ENCODE peak calls at places on chromosomes 1 and 21, in four cellular contexts. I is GM12878, H is A549, P is SK-N-SH. A is an unnamed sample.
A peak's percentile ranks its signal among the peaks of the same experiment; 100 is the strongest.

GRCh38 chr1:66801176-66801575 is at the start of gene INSL5:
- DNase-seq in I (no peak), H (no peak), P (no peak), A (no peak)

GRCh38 chr1:48597663-48598062 is 125.7 kb upstream of the SPATA6 start:
- DNase-seq in I (no peak), H (no peak), P (no peak), A (no peak)

GRCh38 chr21:34812510-34813265 is 143.9 kb downstream of the CLIC6 start:
- DNase-seq in I (no peak), H (no peak), P (no peak), A (peak; percentile 99)

GRCh38 chr1:153030895-153031294 is at the start of gene SPRR1B:
- DNase-seq in I (no peak), H (no peak), P (no peak), A (no peak)

GRCh38 chr1:209349372-209350324 is 233.9 kb upstream of the CAMK1G start:
- DNase-seq in I (no peak), H (no peak), P (peak; percentile 69), A (peak; percentile 55)

GRCh38 chr1:51671527-51672325 is 54.8 kb downstream of the OSBPL9 start:
- DNase-seq in I (no peak), H (no peak), P (peak; percentile 16), A (peak; percentile 96)

GRCh38 chr1:111323231-111323630 is 32.6 kb downstream of the CHIA start:
- DNase-seq in I (no peak), H (no peak), P (no peak), A (no peak)

GRCh38 chr1:61157420-61157987 is 75.1 kb downstream of the NFIA start:
- DNase-seq in I (no peak), H (no peak), P (peak; percentile 49), A (peak; percentile 66)

GRCh38 chr1:30649321-30649991 is 73.9 kb downstream of the MATN1 start:
- DNase-seq in I (no peak), H (no peak), P (no peak), A (no peak)

GRCh38 chr1:115874929-115875328 is 34.0 kb upstream of the NHLH2 start:
- DNase-seq in I (no peak), H (no peak), P (no peak), A (peak; percentile 47)

GRCh38 chr1:24018611-24019580 is 38.8 kb upstream of the SRSF10 start:
- DNase-seq in I (no peak), H (peak; percentile 90), P (peak; percentile 33), A (peak; percentile 99)

GRCh38 chr1:197485790-197486189 is 217.7 kb downstream of the CRB1 start:
- DNase-seq in I (no peak), H (no peak), P (no peak), A (no peak)

GRCh38 chr1:108575241-108575850 is 15.4 kb downstream of the EEIG2 start:
- DNase-seq in I (no peak), H (no peak), P (no peak), A (peak; percentile 10)

GRCh38 chr1:82778612-82779011 is 977.9 kb downstream of the ADGRL2 start:
- DNase-seq in I (no peak), H (no peak), P (no peak), A (no peak)

GRCh38 chr1:87362834-87363426 is 34.2 kb downstream of the LMO4 start:
- DNase-seq in I (no peak), H (no peak), P (no peak), A (peak; percentile 14)

GRCh38 chr1:231940116-231940515 is 313.5 kb downstream of the DISC1 start:
- DNase-seq in I (no peak), H (no peak), P (no peak), A (no peak)
- TF ChIP-seq RAD21 in I (no peak), H (no peak), P (no peak), A (no peak)

DNA sequence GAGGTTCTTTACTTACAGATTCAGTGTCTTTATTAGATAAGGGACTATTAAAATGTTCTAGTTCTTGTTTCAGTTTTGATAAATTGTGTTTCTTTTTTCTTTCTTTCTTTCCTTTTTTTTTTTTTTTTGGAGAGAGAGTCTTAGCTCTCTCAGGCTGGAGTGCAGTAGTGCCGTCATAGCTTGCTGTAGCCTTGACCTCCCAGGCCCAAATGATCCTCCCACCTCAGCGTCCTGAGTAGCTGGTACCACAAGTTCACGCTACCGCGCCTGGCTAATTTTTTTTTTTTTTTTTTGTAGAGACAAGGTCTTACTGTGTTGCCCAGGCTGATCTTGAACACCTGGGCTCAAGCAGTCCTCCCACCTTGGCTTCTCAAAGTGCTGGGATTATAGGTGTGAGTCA is 76.6 kb downstream of the TMEM200B start:
- DNase-seq in I (no peak), H (no peak), P (no peak), A (no peak)
- H3K4me2 ChIP-seq in I (no peak overlapping the region), H (no peak overlapping the region), P (no peak overlapping the region), A (no peak overlapping the region)

DNA sequence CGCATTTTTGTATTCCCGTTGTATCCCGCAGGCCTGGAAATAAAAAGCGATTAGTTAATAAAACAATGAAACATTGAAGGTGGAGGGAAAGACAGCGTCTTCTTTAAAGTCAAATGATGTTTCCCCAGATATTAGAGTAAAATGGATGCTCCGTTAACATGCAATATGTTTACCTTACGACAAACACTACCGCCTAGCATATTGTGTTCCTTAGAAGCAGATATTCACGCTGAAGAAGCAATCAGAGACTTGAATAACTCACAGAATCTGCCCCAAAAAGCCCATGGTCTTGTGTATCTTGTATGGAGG is 583 bp upstream of the B4GALT3 start:
- DNase-seq in I (no peak), H (no peak), P (no peak), A (no peak)
- TF ChIP-seq RAD21 in I (no peak), H (no peak), P (no peak), A (no peak)

GRCh38 chr1:160548960-160549664 is 26.1 kb upstream of the SLAMF6 start:
- DNase-seq in I (peak; percentile 91), H (no peak), P (no peak), A (no peak)

GRCh38 chr1:160550572-160551034 is 27.5 kb upstream of the SLAMF6 start:
- DNase-seq in I (no peak), H (no peak), P (no peak), A (no peak)

GRCh38 chr1:160549665-160550006 is 26.6 kb upstream of the SLAMF6 start:
- DNase-seq in I (no peak), H (no peak), P (no peak), A (no peak)

GRCh38 chr1:160552425-160552824 is 26.9 kb downstream of the CD84 start:
- DNase-seq in I (no peak), H (no peak), P (no peak), A (no peak)

DNA sequence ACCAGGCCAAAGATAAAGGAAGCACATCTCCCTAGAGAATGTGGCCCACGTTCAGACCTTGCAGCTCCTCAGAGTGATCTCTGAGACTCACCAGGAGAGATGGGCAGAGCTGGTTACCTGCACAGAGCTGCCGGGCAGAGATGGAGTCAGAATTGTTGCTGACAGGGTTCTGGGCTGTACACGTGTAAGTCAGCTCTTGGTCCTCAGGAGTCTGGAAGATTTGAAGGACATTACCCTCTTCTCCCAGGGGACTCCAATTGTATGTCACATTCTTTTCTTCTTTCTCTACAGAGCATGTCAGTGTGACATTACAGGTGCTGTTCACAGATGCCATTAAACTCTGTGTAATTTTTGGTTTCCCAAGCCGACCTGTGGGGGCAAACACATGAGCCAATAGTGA is 25.5 kb downstream of the CD84 start:
- DNase-seq in I (no peak), H (no peak), P (no peak), A (no peak)
- H3K4me2 ChIP-seq in I (no peak overlapping the region), H (no peak overlapping the region), P (no peak overlapping the region), A (no peak overlapping the region)

DNA sequence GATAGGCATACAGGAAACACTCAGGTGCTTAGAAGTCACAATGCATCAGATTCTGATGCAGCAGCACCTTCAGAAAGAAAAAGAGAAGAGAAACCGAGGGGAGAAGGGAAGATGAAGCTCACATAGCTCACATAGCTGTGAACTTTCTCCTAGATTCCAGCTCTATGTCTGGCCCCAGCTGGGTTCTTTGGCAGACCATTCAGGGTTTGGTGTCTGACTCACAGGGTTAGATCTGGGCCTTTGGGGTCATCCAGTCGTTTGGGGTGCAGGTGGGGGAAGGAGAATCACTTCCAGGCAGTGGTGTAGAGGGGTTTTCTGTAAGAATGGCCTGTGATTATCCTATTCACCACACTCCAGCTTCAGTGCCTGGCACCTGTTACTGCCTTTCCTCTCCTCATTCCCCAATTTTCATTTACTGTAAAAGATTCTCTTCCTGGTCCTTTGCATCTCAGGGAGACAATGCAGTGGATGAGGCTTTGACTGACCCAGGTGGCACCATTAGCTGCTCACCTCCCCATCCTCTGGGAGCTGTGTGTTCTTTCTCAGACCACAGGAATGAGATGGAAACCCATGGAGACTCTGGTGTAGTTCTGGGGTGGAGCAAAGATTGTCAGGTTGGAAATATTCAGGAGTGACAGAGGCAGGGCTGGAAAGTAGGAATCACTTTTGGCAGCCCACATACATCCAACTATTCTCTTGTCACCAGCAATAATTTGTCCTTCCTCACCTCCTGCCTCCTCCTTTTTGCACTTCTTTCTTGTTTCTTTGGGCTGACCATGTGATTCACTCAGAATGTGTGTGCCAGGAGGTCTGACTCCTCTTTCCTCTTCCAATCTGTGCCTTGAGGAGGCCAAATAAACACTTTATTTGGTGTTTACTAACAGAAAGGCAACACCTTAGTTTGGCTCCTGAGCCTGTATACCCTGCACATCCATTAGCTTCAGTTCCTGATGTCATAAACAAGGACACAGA is 103.3 kb downstream of the PAPPA2 start:
- DNase-seq in I (no peak), H (no peak), P (no peak), A (no peak)
- TF ChIP-seq RAD21 in I (no peak), H (no peak), P (no peak), A (no peak)

GRCh38 chr1:228101614-228101993 is 1.5 kb downstream of the C1orf35 start:
- DNase-seq in I (no peak), H (no peak), P (no peak), A (no peak)
- H3K4me2 ChIP-seq in I (peak overlapping the region; percentile 66), H (peak overlapping the region; percentile 84), P (peak overlapping the region; percentile 77), A (peak overlapping the region; percentile 71)